ENCODE peak calls at places on chromosomes 16 and 17, in eight cellular contexts. S, J, V, B, W, H, X and U are unnamed samples.

GRCh38 chr17:1999557-2000251 is 25.4 kb downstream of the RTN4RL1 start:
- ATAC-seq in S (peak; percentile 79), J (peak; percentile 41), V (peak; percentile 16), B (no peak), W (peak; percentile 34), H (no peak), X (peak; percentile 56), U (peak; percentile 64)

GRCh38 chr16:71351558-71351901 is 7.0 kb upstream of the CALB2 start:
- ATAC-seq in S (no peak), J (no peak), V (no peak), B (no peak), W (no peak), H (no peak), X (no peak), U (no peak)

GRCh38 chr16:70594569-70594968 is 51.8 kb upstream of the IL34 start:
- ATAC-seq in S (no peak), J (no peak), V (no peak), B (no peak), W (no peak), H (no peak), X (peak; percentile 79), U (peak; percentile 59)

GRCh38 chr17:45346255-45347015 is 29.6 kb upstream of the MAP3K14 start:
- ATAC-seq in S (no peak), J (no peak), V (no peak), B (no peak), W (no peak), H (no peak), X (no peak), U (peak; percentile 8)

GRCh38 chr16:68658258-68658973 is 13.3 kb downstream of the CDH3 start:
- ATAC-seq in S (peak; percentile 85), J (peak; percentile 82), V (no peak), B (no peak), W (peak; percentile 20), H (no peak), X (peak; percentile 62), U (no peak)

GRCh38 chr16:14419817-14420216 is 210.2 kb downstream of the PARN start:
- ATAC-seq in S (no peak), J (no peak), V (no peak), B (peak; percentile 45), W (no peak), H (no peak), X (no peak), U (no peak)

GRCh38 chr16:49734330-49734729 is 121.6 kb downstream of the ZNF423 start:
- ATAC-seq in S (no peak), J (no peak), V (no peak), B (no peak), W (no peak), H (no peak), X (no peak), U (peak; percentile 35)

GRCh38 chr16:89401205-89401604 is 89.2 kb downstream of the ANKRD11 start:
- ATAC-seq in S (no peak), J (no peak), V (no peak), B (no peak), W (no peak), H (no peak), X (no peak), U (no peak)

GRCh38 chr17:43683928-43684653 is 22.4 kb upstream of the MEOX1 start:
- ATAC-seq in S (no peak), J (no peak), V (peak; percentile 80), B (peak; percentile 60), W (no peak), H (no peak), X (no peak), U (no peak)

GRCh38 chr16:3234543-3235541 is at the start of gene ZNF200:
- ATAC-seq in S (peak; percentile 99), J (peak; percentile 96), V (peak; percentile 97), B (peak; percentile 98), W (peak; percentile 97), H (peak; percentile 98), X (peak; percentile 96), U (peak; percentile 99)

DNA sequence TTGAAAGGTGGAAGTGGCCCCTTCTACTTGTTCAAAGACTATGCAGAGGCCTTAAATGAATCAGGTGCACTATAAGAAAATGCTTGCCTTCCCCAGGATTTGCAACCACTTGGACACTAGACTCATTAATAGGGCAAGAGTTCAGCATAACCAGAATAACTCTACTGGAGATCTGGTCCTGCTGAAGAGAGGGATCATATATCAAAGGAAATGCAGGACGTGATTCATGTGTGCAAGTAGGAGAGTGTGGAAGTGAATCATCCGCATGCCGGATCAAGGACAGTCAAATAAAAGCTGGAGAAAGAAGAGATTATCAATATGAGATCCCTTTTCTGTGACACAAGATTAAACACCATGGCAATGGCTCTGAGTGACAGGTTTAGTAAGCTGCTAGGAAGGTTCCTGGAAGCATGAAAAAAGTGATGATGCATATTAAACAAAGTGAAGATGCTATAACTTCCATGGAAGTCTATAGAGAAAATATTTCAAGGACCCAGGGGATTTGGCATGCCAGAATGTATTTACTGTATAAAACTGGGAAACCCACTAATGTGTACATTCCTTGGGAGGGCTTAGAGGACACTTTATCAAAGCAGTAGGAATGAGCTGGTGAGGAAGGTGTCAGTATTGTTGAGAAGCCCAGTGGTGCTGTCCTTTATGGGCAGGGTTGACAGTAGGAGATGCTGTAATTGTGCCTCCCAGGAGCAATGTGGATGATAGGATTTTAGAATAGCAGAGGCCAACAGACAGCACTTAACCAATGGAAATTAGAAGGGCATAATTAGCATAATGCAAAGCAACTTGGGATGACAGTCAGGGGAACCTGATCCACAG is 133.1 kb downstream of the ABCA8 start:
- ATAC-seq in S (peak; percentile 83), J (peak; percentile 94), V (peak; percentile 85), B (no peak), W (no peak), H (no peak), X (no peak), U (no peak)
- TF ChIP-seq POLR2AphosphoS5 in S (no peak), J (peak; percentile 78), V (no peak), B (no peak), W (no peak), H (no peak), X (no peak), U (no peak)

GRCh38 chr16:64058685-64059084 is 1063.2 kb downstream of the CDH11 start:
- ATAC-seq in S (no peak), J (no peak), V (no peak), B (no peak), W (no peak), H (no peak), X (no peak), U (no peak)

GRCh38 chr16:64065523-64065922 is 1056.3 kb downstream of the CDH11 start:
- ATAC-seq in S (no peak), J (no peak), V (no peak), B (no peak), W (no peak), H (no peak), X (no peak), U (no peak)

GRCh38 chr16:64061621-64062020 is 1060.2 kb downstream of the CDH11 start:
- ATAC-seq in S (no peak), J (no peak), V (no peak), B (no peak), W (no peak), H (no peak), X (no peak), U (no peak)
- H3K27ac ChIP-seq in S (no peak overlapping the region), J (no peak overlapping the region), V (no peak overlapping the region), B (no peak overlapping the region), W (no peak overlapping the region), H (no peak overlapping the region), X (no peak overlapping the region), U (no peak overlapping the region)

DNA sequence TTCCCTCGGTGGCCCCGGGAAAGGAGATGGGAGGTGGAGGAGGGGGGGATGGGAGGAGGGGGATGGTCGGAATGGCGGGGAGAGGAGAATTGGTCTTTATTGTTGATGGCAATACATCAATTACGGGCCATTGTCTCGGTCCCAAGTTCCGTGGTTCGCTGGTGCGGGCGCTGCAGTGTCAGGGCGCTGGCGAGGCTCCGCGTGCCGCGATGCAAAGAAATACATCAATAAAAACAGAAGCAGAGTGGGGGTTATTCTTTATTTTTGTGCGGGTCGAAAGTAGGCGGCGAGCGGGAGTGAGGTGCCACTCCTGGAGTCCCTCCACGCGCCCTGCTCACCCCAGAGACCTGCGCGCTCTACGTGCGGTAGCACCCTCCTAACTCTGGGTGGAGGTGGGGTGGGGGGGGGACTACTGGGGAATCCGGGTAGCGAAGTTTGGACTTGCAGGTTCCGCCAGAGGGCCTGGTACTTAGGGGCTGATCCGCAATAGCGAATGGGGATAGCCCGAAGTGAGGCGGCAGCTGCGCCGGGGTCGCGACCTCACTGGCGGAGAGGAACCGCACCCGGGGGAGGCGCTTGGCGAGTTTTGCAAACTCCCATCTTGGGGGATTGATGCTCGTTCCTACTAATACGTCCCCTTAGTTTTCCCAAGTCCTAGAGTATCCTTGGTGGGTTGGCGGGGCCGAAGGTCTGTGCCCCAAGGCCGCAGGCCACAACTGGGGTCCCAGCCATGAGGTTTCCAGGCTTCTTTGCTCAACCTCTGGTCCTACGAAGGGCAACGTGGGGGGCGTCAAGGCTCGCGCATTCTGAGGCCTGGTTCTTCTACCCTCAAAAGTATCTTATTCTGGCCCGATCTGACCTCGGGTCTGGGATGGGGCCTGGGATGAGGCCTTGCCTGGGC is 3.5 kb upstream of the SALL1 start:
- ATAC-seq in S (no peak), J (no peak), V (no peak), B (no peak), W (peak; percentile 8), H (no peak), X (no peak), U (no peak)
- H3K4me3 ChIP-seq in S (no peak overlapping the region), J (no peak overlapping the region), V (peak overlapping the region; percentile 68), B (no peak overlapping the region), W (peak overlapping the region; percentile 94), H (no peak overlapping the region), X (peak overlapping the region; percentile 26), U (peak overlapping the region; percentile 36)

DNA sequence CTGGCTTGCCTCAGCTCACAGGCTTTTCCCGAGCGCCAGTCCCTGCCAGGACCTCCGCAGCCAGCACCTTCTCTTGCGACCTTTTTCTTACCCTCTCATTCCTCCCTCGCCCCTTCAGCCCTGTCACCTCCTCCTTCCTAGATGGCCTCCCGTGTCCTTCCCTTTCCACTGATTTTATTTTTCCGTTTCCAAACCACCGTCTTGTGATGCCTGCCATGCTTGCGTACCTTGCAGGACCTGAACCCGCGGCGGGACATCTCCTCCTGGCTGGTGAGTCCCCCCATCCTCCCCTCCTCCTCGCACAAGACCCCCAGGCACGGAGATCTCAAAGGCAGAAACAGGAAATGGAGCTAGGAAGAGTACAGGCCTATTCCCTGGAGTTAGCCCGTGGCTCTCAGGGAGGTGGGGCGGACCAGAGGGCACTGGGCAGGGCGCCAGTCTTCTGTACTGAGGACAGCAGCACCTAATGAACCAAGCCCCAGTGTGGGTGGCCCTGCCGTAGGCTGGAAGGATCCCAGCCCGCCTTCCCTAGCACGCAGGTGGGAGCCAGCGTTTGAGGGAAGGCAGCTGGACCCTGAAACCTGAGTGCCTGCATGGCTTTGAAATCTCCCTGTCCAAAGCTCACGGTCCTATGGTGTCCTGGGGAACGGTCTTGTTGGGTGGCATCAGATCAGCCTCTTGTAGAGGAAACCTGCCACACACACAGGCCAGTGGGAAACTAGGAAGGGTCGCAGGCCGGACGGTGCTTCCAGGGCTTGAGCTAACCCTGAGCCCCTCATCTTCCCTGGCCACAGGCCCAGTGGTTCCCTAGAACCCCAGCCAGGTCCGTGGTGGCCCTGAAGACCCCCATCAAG is 612 bp downstream of the CISD3 start:
- ATAC-seq in S (peak; percentile 36), J (peak; percentile 39), V (peak; percentile 78), B (peak; percentile 1), W (peak; percentile 23), H (peak; percentile 7), X (peak; percentile 67), U (peak; percentile 56)
- TF ChIP-seq POLR2AphosphoS5 in S (no peak), J (peak; percentile 17), V (peak; percentile 75), B (no peak), W (peak; percentile 23), H (no peak), X (peak; percentile 13), U (no peak)